ENCODE peak calls at places on chromosome 21, in ten cellular contexts. J is left lung; L is BE2C; S is OCI-LY7; P is body of pancreas; I is spleen; A is CD8-positive, alpha-beta T cell; X is CD4-positive, alpha-beta memory T cell; Y is aorta; Q is GM23338. B is an unnamed sample. For H3K4me1, the result is how much of the 10 kb centered on the place peaks cover.

GRCh38 chr21:32281531-32281930 is 2.7 kb upstream of the MIS18A start:
- DNase-seq in J (no peak), L (no peak), S (no peak), P (no peak), I (no peak), A (no peak), X (no peak), Y (no peak), Q (no peak), B (no peak)

GRCh38 chr21:33655591-33656221 is 13.4 kb downstream of the ITSN1 start:
- DNase-seq in J (no peak), L (no peak), S (no peak), P (peak), I (no peak), A (no peak), X (no peak), Y (no peak), Q (peak), B (no peak)

GRCh38 chr21:25942145-25942544 is 207.4 kb downstream of the GABPA start:
- DNase-seq in J (no peak), L (no peak), S (no peak), P (no peak), I (no peak), A (no peak), X (no peak), Y (no peak), Q (no peak), B (no peak)

GRCh38 chr21:25997788-25998611 is 172.6 kb downstream of the APP start:
- DNase-seq in J (no peak), L (no peak), S (no peak), P (peak), I (no peak), A (no peak), X (no peak), Y (no peak), Q (peak), B (no peak)

GRCh38 chr21:15687208-15687607 is 42.6 kb upstream of the USP25 start:
- DNase-seq in J (no peak), L (no peak), S (no peak), P (no peak), I (no peak), A (no peak), X (no peak), Y (no peak), Q (no peak), B (no peak)

GRCh38 chr21:33059319-33059894 is 10.5 kb upstream of the OLIG1 start:
- DNase-seq in J (no peak), L (no peak), S (no peak), P (no peak), I (no peak), A (no peak), X (no peak), Y (no peak), Q (no peak), B (no peak)

GRCh38 chr21:25331286-25331685 is 276.0 kb downstream of the MRPL39 start:
- DNase-seq in J (no peak), L (no peak), S (no peak), P (no peak), I (no peak), A (no peak), X (no peak), Y (no peak), Q (no peak), B (no peak)

GRCh38 chr21:32425628-32426027 is 13.1 kb downstream of the EVA1C start:
- DNase-seq in J (no peak), L (peak), S (no peak), P (no peak), I (no peak), A (no peak), X (no peak), Y (no peak), Q (no peak), B (no peak)

GRCh38 chr21:44370027-44370735 is 16.8 kb downstream of the TRPM2 start:
- DNase-seq in J (peak), L (peak), S (no peak), P (peak), I (peak), A (no peak), X (no peak), Y (peak), Q (peak), B (no peak)

GRCh38 chr21:38945536-38946245 is 140.0 kb downstream of the ETS2 start:
- DNase-seq in J (no peak), L (no peak), S (no peak), P (no peak), I (no peak), A (no peak), X (no peak), Y (no peak), Q (peak), B (no peak)

GRCh38 chr21:37787456-37787855 is 128.8 kb downstream of the KCNJ6 start:
- DNase-seq in J (no peak), L (no peak), S (no peak), P (no peak), I (no peak), A (no peak), X (no peak), Y (no peak), Q (no peak), B (no peak)

GRCh38 chr21:31349208-31349607 is 5.1 kb upstream of the TIAM1 start:
- DNase-seq in J (no peak), L (no peak), S (no peak), P (no peak), I (no peak), A (no peak), X (no peak), Y (no peak), Q (no peak), B (no peak)

GRCh38 chr21:44737706-44738354 is 26.5 kb upstream of the TSPEAR start:
- DNase-seq in J (no peak), L (no peak), S (no peak), P (no peak), I (no peak), A (no peak), X (no peak), Y (no peak), Q (peak), B (no peak)

GRCh38 chr21:29376556-29376955 is 77.8 kb downstream of the BACH1 start:
- DNase-seq in J (no peak), L (peak), S (peak), P (peak), I (peak), A (peak), X (peak), Y (peak), Q (peak), B (peak)

GRCh38 chr21:33007747-33008146 is 18.0 kb upstream of the OLIG2 start:
- DNase-seq in J (no peak), L (no peak), S (no peak), P (no peak), I (no peak), A (no peak), X (no peak), Y (no peak), Q (no peak), B (no peak)

GRCh38 chr21:41482321-41482720 is 25.6 kb downstream of the TMPRSS2 start:
- DNase-seq in J (no peak), L (no peak), S (no peak), P (no peak), I (no peak), A (no peak), X (no peak), Y (no peak), Q (no peak), B (no peak)

GRCh38 chr21:41483973-41484372 is 24.0 kb downstream of the TMPRSS2 start:
- DNase-seq in J (no peak), L (no peak), S (no peak), P (no peak), I (peak), A (no peak), X (no peak), Y (no peak), Q (no peak), B (no peak)

GRCh38 chr21:41482980-41483379 is 25.0 kb downstream of the TMPRSS2 start:
- DNase-seq in J (no peak), L (no peak), S (no peak), P (no peak), I (no peak), A (no peak), X (no peak), Y (no peak), Q (no peak), B (no peak)

GRCh38 chr21:41481191-41481590 is 26.8 kb downstream of the TMPRSS2 start:
- DNase-seq in J (no peak), L (no peak), S (no peak), P (no peak), I (no peak), A (no peak), X (no peak), Y (no peak), Q (no peak), B (no peak)

GRCh38 chr21:41483415-41483814 is 24.5 kb downstream of the TMPRSS2 start:
- DNase-seq in J (no peak), L (no peak), S (no peak), P (no peak), I (peak), A (no peak), X (no peak), Y (peak), Q (no peak), B (no peak)
- H3K4me1 ChIP-seq in J (under half), L (under half), S (under half), P (half or more), I (under half), A (under half), X (under half), Y (under half), Q (under half), B (under half)

GRCh38 chr21:41880153-41880552 is 1.0 kb upstream of the PRDM15 start:
- DNase-seq in J (no peak), L (no peak), S (no peak), P (no peak), I (peak), A (no peak), X (no peak), Y (no peak), Q (no peak), B (no peak)
- H3K4me3 ChIP-seq in J (peak), L (peak), S (peak), P (no peak), I (no peak), A (no peak), X (no peak), Y (no peak), Q (peak), B (no peak)

GRCh38 chr21:27425172-27425571 is 458.3 kb upstream of the ADAMTS5 start:
- DNase-seq in J (no peak), L (peak), S (no peak), P (no peak), I (no peak), A (no peak), X (no peak), Y (no peak), Q (peak), B (no peak)
- H3K4me1 ChIP-seq in J (under half), L (under half), S (under half), P (under half), I (under half), A (under half), X (under half), Y (under half), Q (under half), B (under half)

DNA sequence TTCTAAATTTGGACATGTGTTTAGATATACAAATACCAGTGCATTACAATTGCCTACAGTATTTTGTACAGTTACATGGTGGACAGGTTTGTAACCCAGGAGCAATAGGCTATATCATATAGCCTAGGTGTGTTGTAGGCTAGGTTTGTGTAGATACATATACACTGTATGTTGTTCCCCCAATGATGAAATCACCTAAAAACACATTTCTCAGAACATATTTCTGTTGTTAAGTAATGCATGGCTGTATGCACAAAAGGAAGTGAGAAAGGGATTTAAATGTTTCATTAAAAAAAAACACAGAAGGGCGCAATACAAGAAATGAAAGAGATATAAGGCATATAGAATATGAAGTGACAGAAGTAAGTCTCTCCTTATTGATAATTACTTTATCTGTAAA is 32.0 kb downstream of the S100B start:
- DNase-seq in J (no peak), L (no peak), S (peak), P (no peak), I (no peak), A (no peak), X (no peak), Y (no peak), Q (no peak), B (no peak)
- H3K4me3 ChIP-seq in J (no peak), L (no peak), S (no peak), P (no peak), I (no peak), A (no peak), X (no peak), Y (no peak), Q (no peak), B (no peak)

GRCh38 chr21:19850157-19850556 is 1148.1 kb upstream of the NCAM2 start:
- DNase-seq in J (no peak), L (no peak), S (no peak), P (no peak), I (no peak), A (no peak), X (no peak), Y (no peak), Q (no peak), B (no peak)
- H3K4me1 ChIP-seq in J (under half), L (under half), S (under half), P (under half), I (under half), A (under half), X (under half), Y (under half), Q (under half), B (under half)

GRCh38 chr21:42406201-42406601 is 2.5 kb downstream of the UBASH3A start:
- DNase-seq in J (no peak), L (no peak), S (peak), P (no peak), I (peak), A (peak), X (peak), Y (no peak), Q (no peak), B (no peak)

GRCh38 chr21:42406846-42407245 is 3.1 kb downstream of the UBASH3A start:
- DNase-seq in J (no peak), L (no peak), S (no peak), P (no peak), I (no peak), A (no peak), X (no peak), Y (no peak), Q (no peak), B (no peak)

GRCh38 chr21:42409366-42409765 is 5.7 kb downstream of the UBASH3A start:
- DNase-seq in J (no peak), L (no peak), S (no peak), P (no peak), I (peak), A (no peak), X (no peak), Y (no peak), Q (no peak), B (no peak)

GRCh38 chr21:42405064-42406059 is 1.7 kb downstream of the UBASH3A start:
- DNase-seq in J (no peak), L (no peak), S (no peak), P (no peak), I (peak), A (no peak), X (no peak), Y (no peak), Q (no peak), B (no peak)

DNA sequence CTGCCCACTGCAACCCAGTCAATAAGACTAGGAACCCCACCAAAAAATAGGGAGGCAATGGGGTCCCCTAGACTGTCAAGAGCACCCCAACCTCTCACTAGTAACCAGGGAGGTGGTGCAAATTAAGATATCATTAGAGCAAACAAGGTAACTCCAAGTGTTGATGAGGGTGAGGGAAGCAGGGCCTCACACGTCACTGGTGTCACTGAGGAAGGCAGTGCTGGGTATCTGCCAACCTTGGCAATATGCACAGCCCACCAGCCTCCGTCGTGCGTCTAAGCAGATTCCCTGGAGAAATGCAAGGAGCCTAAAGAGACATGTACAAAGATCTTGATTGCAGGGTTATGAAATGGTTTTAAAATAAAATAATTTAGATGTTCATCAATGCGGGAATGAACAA is 3.8 kb downstream of the UBASH3A start:
- DNase-seq in J (no peak), L (no peak), S (no peak), P (no peak), I (peak), A (no peak), X (no peak), Y (no peak), Q (no peak), B (no peak)
- H3K4me3 ChIP-seq in J (no peak), L (no peak), S (no peak), P (no peak), I (no peak), A (peak), X (peak), Y (no peak), Q (no peak), B (peak)

DNA sequence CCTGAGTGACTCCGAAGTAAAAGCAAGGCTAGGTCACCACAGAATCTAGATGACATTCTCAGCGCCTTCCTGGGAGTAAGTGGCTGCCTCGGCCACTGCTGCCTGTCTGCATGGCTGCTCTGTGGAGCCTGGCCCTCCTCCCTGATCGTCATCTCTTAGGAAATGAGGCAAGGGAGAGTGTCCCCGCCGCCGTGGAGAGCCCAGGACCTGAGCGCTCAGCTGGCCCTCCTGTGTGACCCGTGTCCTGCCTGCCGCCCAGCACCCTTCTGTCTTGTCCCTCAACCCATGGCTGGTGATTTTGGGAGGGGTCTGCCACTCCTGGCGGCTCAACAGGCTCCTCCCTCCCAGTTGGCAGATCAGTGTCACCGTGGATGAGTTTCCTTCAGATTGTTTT is 156.4 kb upstream of the COL6A1 start:
- DNase-seq in J (no peak), L (no peak), S (no peak), P (no peak), I (peak), A (no peak), X (no peak), Y (no peak), Q (no peak), B (no peak)
- H3K4me1 ChIP-seq in J (under half), L (under half), S (under half), P (under half), I (under half), A (under half), X (under half), Y (under half), Q (under half), B (under half)

GRCh38 chr21:41836166-41837015 is 42.8 kb downstream of the PRDM15 start:
- DNase-seq in J (no peak), L (no peak), S (peak), P (no peak), I (peak), A (no peak), X (no peak), Y (no peak), Q (no peak), B (no peak)
- H3K4me3 ChIP-seq in J (no peak), L (no peak), S (peak), P (no peak), I (no peak), A (no peak), X (no peak), Y (no peak), Q (no peak), B (no peak)

B was measured in effector memory CD4-positive, alpha-beta T cell.